ENCODE peak calls at places on chromosomes 3 and 15, in ten cellular contexts. W, P, Z, V, Y, K, J, H, M and I are unnamed samples.

GRCh38 chr15:33007295-33007855 is 187.1 kb downstream of the FMN1 start:
- DNase-seq in Y (no peak), J (no peak), W (no peak), M (peak; percentile 45), V (no peak), K (no peak), Z (no peak), H (no peak), P (peak; percentile 17), I (no peak)

GRCh38 chr3:43932921-43933320 is 242.2 kb downstream of the ABHD5 start:
- DNase-seq in Z (no peak), W (no peak), P (peak; percentile 42), M (no peak), H (no peak), V (no peak), J (no peak), K (no peak), Y (no peak), I (no peak)

GRCh38 chr3:73009008-73009407 is 12.4 kb downstream of the PPP4R2 start:
- DNase-seq in K (no peak), J (no peak), W (no peak), Z (no peak), V (no peak), Y (no peak), P (no peak), M (no peak), H (no peak), I (no peak)

GRCh38 chr3:165254812-165255211 is 58.6 kb upstream of the SLITRK3 start:
- DNase-seq in P (no peak), K (no peak), J (no peak), V (peak; percentile 13), Y (no peak), W (no peak), M (peak; percentile 65), Z (no peak), H (no peak), I (no peak)

GRCh38 chr15:40508216-40508615 is 37.4 kb downstream of the CHST14 start:
- DNase-seq in H (no peak), V (no peak), Z (no peak), K (no peak), Y (no peak), J (no peak), P (no peak), W (no peak), M (no peak), I (no peak)

GRCh38 chr15:61794276-61794675 is 266.0 kb downstream of the VPS13C start:
- DNase-seq in H (no peak), Z (no peak), J (no peak), M (no peak), P (peak; percentile 16), K (no peak), V (no peak), W (no peak), Y (no peak), I (no peak)

GRCh38 chr15:27258287-27258686 is 287.3 kb downstream of the GABRG3 start:
- DNase-seq in V (no peak), H (no peak), W (no peak), M (peak; percentile 34), Y (no peak), P (no peak), K (no peak), J (no peak), Z (no peak), I (no peak)

GRCh38 chr3:144265527-144266100 is 294.0 kb downstream of the DIPK2A start:
- DNase-seq in V (no peak), Y (no peak), K (no peak), M (no peak), W (no peak), H (no peak), Z (no peak), P (no peak), J (no peak), I (no peak)

GRCh38 chr3:178382388-178383061 is 153.7 kb upstream of the KCNMB2 start:
- DNase-seq in M (no peak), K (no peak), W (no peak), J (no peak), P (peak; percentile 59), Y (no peak), H (no peak), Z (no peak), V (no peak), I (no peak)

GRCh38 chr3:111824351-111824750 is 34.7 kb upstream of the PHLDB2 start:
- DNase-seq in P (no peak), V (no peak), H (no peak), Z (no peak), M (no peak), K (no peak), Y (no peak), W (no peak), J (no peak), I (no peak)

GRCh38 chr15:67723294-67724024 is 101.8 kb upstream of the SKOR1 start:
- DNase-seq in W (no peak), Y (no peak), K (no peak), J (no peak), M (no peak), V (no peak), P (no peak), Z (no peak), H (no peak), I (no peak)

GRCh38 chr15:67722418-67722817 is 102.9 kb upstream of the SKOR1 start:
- DNase-seq in J (no peak), W (no peak), K (no peak), P (no peak), V (no peak), H (no peak), Z (no peak), Y (no peak), M (no peak), I (no peak)

GRCh38 chr15:67720556-67721175 is 104.6 kb upstream of the SKOR1 start:
- DNase-seq in K (no peak), W (no peak), P (no peak), J (no peak), M (no peak), Z (no peak), Y (no peak), V (no peak), H (no peak), I (no peak)

GRCh38 chr15:67721996-67722395 is 103.3 kb upstream of the SKOR1 start:
- DNase-seq in W (no peak), P (no peak), M (no peak), Z (no peak), V (no peak), J (no peak), Y (no peak), H (no peak), K (no peak), I (no peak)

GRCh38 chr15:67724679-67725365 is 100.5 kb upstream of the SKOR1 start:
- DNase-seq in K (no peak), J (no peak), W (no peak), P (no peak), Y (no peak), V (no peak), H (no peak), Z (no peak), M (no peak), I (no peak)
- H3K27ac ChIP-seq in K (no peak overlapping the region), J (no peak overlapping the region), W (no peak overlapping the region), P (no peak overlapping the region), Y (no peak overlapping the region), V (no peak overlapping the region), H (no peak overlapping the region), Z (no peak overlapping the region), M (no peak overlapping the region), I (no peak overlapping the region)

GRCh38 chr15:78563092-78563491 is 2.2 kb upstream of the CHRNA5 start:
- DNase-seq in Y (no peak), J (no peak), Z (no peak), P (no peak), H (no peak), V (no peak), W (no peak), K (no peak), M (no peak), I (no peak)

GRCh38 chr15:78567541-78567940 is 2.2 kb downstream of the CHRNA5 start:
- DNase-seq in Z (no peak), V (no peak), W (no peak), J (no peak), P (no peak), H (no peak), M (no peak), Y (no peak), K (no peak), I (no peak)

GRCh38 chr15:78565951-78566774 is 843 bp downstream of the CHRNA5 start:
- DNase-seq in H (no peak), Y (no peak), Z (no peak), K (no peak), V (no peak), M (peak; percentile 29), P (peak; percentile 50), J (no peak), W (no peak), I (no peak)

GRCh38 chr15:78565097-78565950 is at the start of gene CHRNA5:
- DNase-seq in W (no peak), J (peak; percentile 95), K (peak; percentile 93), Z (peak; percentile 96), H (peak; percentile 83), M (peak; percentile 94), V (peak; percentile 97), Y (peak; percentile 66), P (peak; percentile 83), I (peak; percentile 94)

DNA sequence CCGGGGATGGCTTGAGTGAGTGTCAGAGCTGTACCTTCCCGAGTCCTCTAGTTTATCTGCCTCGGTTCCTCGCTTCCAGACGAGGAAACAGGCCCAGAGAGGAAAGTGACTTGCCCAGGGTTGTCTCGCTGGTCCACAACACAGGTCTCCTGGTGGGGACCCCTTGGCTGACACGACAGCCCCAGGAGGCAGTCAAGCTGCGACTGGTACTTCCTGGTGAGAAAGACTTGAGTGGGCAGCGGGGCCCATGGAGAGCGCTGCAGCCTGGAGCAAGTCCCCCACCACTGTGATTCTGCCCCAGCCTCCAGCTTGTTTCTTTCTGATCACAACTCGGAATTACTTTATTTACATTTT is 600 bp upstream of the CHRNA5 start:
- DNase-seq in Y (no peak), M (no peak), W (no peak), K (no peak), Z (peak; percentile 38), J (no peak), P (no peak), V (no peak), H (no peak), I (no peak)
- H3K27ac ChIP-seq in Y (no peak overlapping the region), M (no peak overlapping the region), W (no peak overlapping the region), K (no peak overlapping the region), Z (no peak overlapping the region), J (peak overlapping the region; percentile 61), P (no peak overlapping the region), V (no peak overlapping the region), H (no peak overlapping the region), I (no peak overlapping the region)

GRCh38 chr15:90419202-90419601 is 31.2 kb downstream of the IQGAP1 start:
- DNase-seq in Z (no peak), P (no peak), V (no peak), H (no peak), K (no peak), M (no peak), W (no peak), Y (no peak), J (no peak), I (no peak)
- H3K27ac ChIP-seq in Z (no peak overlapping the region), P (peak overlapping the region; percentile 67), V (peak overlapping the region; percentile 85), H (no peak overlapping the region), K (no peak overlapping the region), M (no peak overlapping the region), W (no peak overlapping the region), Y (no peak overlapping the region), J (peak overlapping the region; percentile 70), I (no peak overlapping the region)

DNA sequence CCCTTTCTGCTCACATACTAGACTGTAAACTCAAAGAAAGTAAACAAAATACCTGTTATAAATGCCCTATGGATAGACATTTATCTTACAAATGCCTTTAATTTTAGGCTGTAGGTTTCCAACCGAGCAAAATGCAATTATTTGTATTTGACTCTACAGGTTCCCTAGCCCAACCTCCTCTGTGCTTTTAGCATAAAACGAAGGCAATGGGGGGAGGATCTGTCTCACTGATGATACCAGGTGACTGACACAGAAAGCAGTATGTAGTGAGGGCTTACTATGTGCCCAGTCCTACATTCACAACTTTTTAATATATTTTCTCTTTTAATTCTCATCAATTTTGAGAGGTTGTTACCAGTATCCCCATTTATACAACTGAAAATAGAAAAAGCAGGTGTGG is 87.4 kb downstream of the OXNAD1 start:
- DNase-seq in K (no peak), M (no peak), P (no peak), Z (no peak), V (no peak), J (no peak), H (no peak), W (no peak), Y (no peak), I (no peak)
- H3K27ac ChIP-seq in K (no peak overlapping the region), M (no peak overlapping the region), P (no peak overlapping the region), Z (no peak overlapping the region), V (no peak overlapping the region), J (no peak overlapping the region), H (no peak overlapping the region), W (no peak overlapping the region), Y (no peak overlapping the region), I (no peak overlapping the region)